ENCODE peak calls at places on chromosomes 12 and 14, in ten cellular contexts. N, X, F, K, M, L, O, J, C and V are unnamed samples.

GRCh38 chr14:74737753-74738325 is 24.9 kb downstream of the FCF1 start:
- DNase-seq in N (no peak), X (peak; percentile 20), F (no peak), K (no peak), M (no peak), L (no peak), O (no peak), J (no peak), C (peak; percentile 14), V (no peak)

GRCh38 chr14:68140111-68140741 is 320.6 kb downstream of the RAD51B start:
- DNase-seq in N (peak; percentile 44), X (no peak), F (no peak), K (peak; percentile 100), M (peak; percentile 53), L (no peak), O (no peak), J (no peak), C (peak; percentile 62), V (peak; percentile 72)

GRCh38 chr12:68899251-68899771 is 33.7 kb downstream of the CPM start:
- DNase-seq in N (peak; percentile 34), X (no peak), F (no peak), K (peak; percentile 96), M (no peak), L (peak; percentile 62), O (no peak), J (no peak), C (peak; percentile 80), V (peak; percentile 80)

GRCh38 chr12:90543841-90544240 is 411.1 kb downstream of the CCER1 start:
- DNase-seq in N (no peak), X (no peak), F (no peak), K (no peak), M (no peak), L (no peak), O (no peak), J (no peak), C (no peak), V (no peak)

GRCh38 chr12:113818833-113819232 is 147.3 kb downstream of the RBM19 start:
- DNase-seq in N (peak; percentile 17), X (no peak), F (peak; percentile 82), K (no peak), M (no peak), L (no peak), O (no peak), J (no peak), C (no peak), V (no peak)

GRCh38 chr12:124455336-124455735 is 112.1 kb downstream of the NCOR2 start:
- DNase-seq in N (no peak), X (no peak), F (no peak), K (no peak), M (no peak), L (no peak), O (no peak), J (no peak), C (no peak), V (no peak)

GRCh38 chr14:71130491-71131179 is 223.4 kb downstream of the PCNX1 start:
- DNase-seq in N (no peak), X (peak; percentile 33), F (no peak), K (peak; percentile 16), M (no peak), L (no peak), O (peak; percentile 69), J (no peak), C (no peak), V (no peak)

GRCh38 chr12:115866909-115867525 is 410.5 kb downstream of the MED13L start:
- DNase-seq in N (peak; percentile 17), X (peak; percentile 5), F (peak; percentile 19), K (no peak), M (peak; percentile 18), L (no peak), O (no peak), J (no peak), C (no peak), V (no peak)

GRCh38 chr12:107287436-107288413 is 194.4 kb upstream of the CRY1 start:
- DNase-seq in N (no peak), X (peak; percentile 56), F (no peak), K (peak; percentile 62), M (no peak), L (no peak), O (peak; percentile 1), J (no peak), C (no peak), V (no peak)

GRCh38 chr12:108198043-108198442 is 69.0 kb downstream of the WSCD2 start:
- DNase-seq in N (no peak), X (no peak), F (peak; percentile 35), K (no peak), M (no peak), L (no peak), O (no peak), J (no peak), C (no peak), V (no peak)

GRCh38 chr12:20128926-20129325 is 239.4 kb upstream of the PDE3A start:
- DNase-seq in N (no peak), X (no peak), F (no peak), K (no peak), M (no peak), L (no peak), O (no peak), J (no peak), C (no peak), V (no peak)

GRCh38 chr14:56378474-56378873 is 201.1 kb upstream of the TMEM260 start:
- DNase-seq in N (no peak), X (no peak), F (no peak), K (peak; percentile 93), M (no peak), L (peak; percentile 30), O (no peak), J (no peak), C (peak; percentile 51), V (peak; percentile 62)

GRCh38 chr14:103372552-103373304 is 12.5 kb upstream of the MARK3 start:
- DNase-seq in N (no peak), X (no peak), F (no peak), K (peak; percentile 83), M (no peak), L (no peak), O (no peak), J (no peak), C (peak; percentile 92), V (peak; percentile 94)

GRCh38 chr12:78470354-78471195 is 394.0 kb upstream of the SYT1 start:
- DNase-seq in N (peak; percentile 50), X (no peak), F (peak; percentile 44), K (peak; percentile 58), M (peak; percentile 93), L (no peak), O (peak; percentile 33), J (no peak), C (peak; percentile 33), V (peak; percentile 25)

GRCh38 chr14:85252011-85252410 is 277.9 kb upstream of the FLRT2 start:
- DNase-seq in N (no peak), X (no peak), F (no peak), K (no peak), M (no peak), L (no peak), O (no peak), J (no peak), C (peak; percentile 63), V (peak; percentile 56)

GRCh38 chr14:49173765-49174373 is 412.3 kb downstream of the RPS29 start:
- DNase-seq in N (peak; percentile 82), X (peak; percentile 67), F (peak; percentile 76), K (peak; percentile 57), M (peak; percentile 87), L (no peak), O (peak; percentile 71), J (no peak), C (peak; percentile 56), V (peak; percentile 64)

GRCh38 chr12:9033244-9033887 is 44.0 kb downstream of the KLRG1 start:
- DNase-seq in N (no peak), X (no peak), F (no peak), K (no peak), M (no peak), L (no peak), O (no peak), J (no peak), C (no peak), V (no peak)

GRCh38 chr14:32254952-32255679 is 52.0 kb upstream of the RNU6-8 start:
- DNase-seq in N (peak; percentile 77), X (peak; percentile 71), F (peak; percentile 68), K (peak; percentile 61), M (peak; percentile 77), L (peak; percentile 69), O (peak; percentile 72), J (peak; percentile 37), C (peak; percentile 85), V (peak; percentile 81)

GRCh38 chr14:70032447-70032846 is 153.2 kb downstream of the SMOC1 start:
- DNase-seq in N (peak; percentile 33), X (no peak), F (peak; percentile 49), K (peak; percentile 44), M (no peak), L (no peak), O (no peak), J (no peak), C (peak; percentile 38), V (no peak)

GRCh38 chr14:97878206-97878605 is 1081.0 kb downstream of the VRK1 start:
- DNase-seq in N (no peak), X (no peak), F (no peak), K (no peak), M (no peak), L (peak; percentile 53), O (no peak), J (no peak), C (no peak), V (no peak)

GRCh38 chr12:96197503-96198272 is 3.5 kb downstream of the ELK3 start:
- DNase-seq in N (no peak), X (no peak), F (no peak), K (peak; percentile 98), M (no peak), L (no peak), O (no peak), J (no peak), C (peak; percentile 81), V (peak; percentile 77)

GRCh38 chr14:46259536-46259935 is 392.0 kb downstream of the RPL10L start:
- DNase-seq in N (peak; percentile 5), X (no peak), F (peak; percentile 22), K (no peak), M (no peak), L (no peak), O (peak; percentile 10), J (no peak), C (no peak), V (no peak)

GRCh38 chr12:64256166-64256800 is 34.2 kb upstream of the KICS2 start:
- DNase-seq in N (peak; percentile 64), X (no peak), F (no peak), K (peak; percentile 44), M (peak; percentile 48), L (no peak), O (peak; percentile 57), J (no peak), C (peak; percentile 65), V (peak; percentile 35)

GRCh38 chr12:51374346-51374745 is 16.9 kb downstream of the GALNT6 start:
- DNase-seq in N (no peak), X (no peak), F (no peak), K (no peak), M (no peak), L (no peak), O (no peak), J (no peak), C (no peak), V (no peak)

GRCh38 chr12:75489613-75490210 is 9.2 kb downstream of the GLIPR1 start:
- DNase-seq in N (no peak), X (peak; percentile 62), F (no peak), K (peak; percentile 77), M (no peak), L (no peak), O (peak; percentile 57), J (peak; percentile 13), C (no peak), V (peak; percentile 22)

GRCh38 chr12:131895640-131896079 is 1.2 kb downstream of the ULK1 start:
- DNase-seq in N (no peak), X (peak; percentile 33), F (no peak), K (no peak), M (no peak), L (no peak), O (no peak), J (peak; percentile 26), C (no peak), V (no peak)

GRCh38 chr12:88472775-88473174 is 107.5 kb downstream of the KITLG start:
- DNase-seq in N (no peak), X (no peak), F (no peak), K (peak; percentile 54), M (no peak), L (no peak), O (no peak), J (no peak), C (no peak), V (peak; percentile 11)

GRCh38 chr14:64671591-64671990 is 32.6 kb upstream of the PLEKHG3 start:
- DNase-seq in N (peak; percentile 55), X (no peak), F (no peak), K (peak; percentile 73), M (peak; percentile 79), L (no peak), O (peak; percentile 54), J (no peak), C (peak; percentile 79), V (peak; percentile 73)